ENCODE peak calls at places on chromosomes 3 and 15, in four cellular contexts. One of them, this sample, is unnamed.

GRCh38 chr3:150972379-150972985 is at the start of gene CLRN1:
- DNase-seq in pancreas: no peak
- DNase-seq in psoas muscle: no peak
- DNase-seq in naive thymus-derived CD4-positive, alpha-beta T cell: no peak
- DNase-seq in this sample: no peak

GRCh38 chr15:95718441-95718840 is 612.1 kb upstream of the NR2F2 start:
- DNase-seq in pancreas: no peak
- DNase-seq in psoas muscle: peak; percentile 51
- DNase-seq in naive thymus-derived CD4-positive, alpha-beta T cell: no peak
- DNase-seq in this sample: no peak

GRCh38 chr3:141663993-141664392 is 74.1 kb upstream of the RNF7 start:
- DNase-seq in pancreas: no peak
- DNase-seq in psoas muscle: no peak
- DNase-seq in naive thymus-derived CD4-positive, alpha-beta T cell: no peak
- DNase-seq in this sample: no peak

GRCh38 chr3:81864273-81864672 is 102.8 kb upstream of the GBE1 start:
- DNase-seq in pancreas: no peak
- DNase-seq in psoas muscle: no peak
- DNase-seq in naive thymus-derived CD4-positive, alpha-beta T cell: no peak
- DNase-seq in this sample: no peak

GRCh38 chr3:53704363-53704725 is 141.9 kb downstream of the CHDH start:
- DNase-seq in pancreas: no peak
- DNase-seq in psoas muscle: no peak
- DNase-seq in naive thymus-derived CD4-positive, alpha-beta T cell: no peak
- DNase-seq in this sample: no peak

GRCh38 chr3:55402886-55403605 is 84.1 kb downstream of the WNT5A start:
- DNase-seq in pancreas: no peak
- DNase-seq in psoas muscle: no peak
- DNase-seq in naive thymus-derived CD4-positive, alpha-beta T cell: no peak
- DNase-seq in this sample: no peak

GRCh38 chr15:68145706-68146105 is 59.4 kb downstream of the CALML4 start:
- DNase-seq in pancreas: no peak
- DNase-seq in psoas muscle: no peak
- DNase-seq in naive thymus-derived CD4-positive, alpha-beta T cell: no peak
- DNase-seq in this sample: no peak

GRCh38 chr3:195072916-195073564 is 197.9 kb downstream of the XXYLT1 start:
- DNase-seq in pancreas: no peak
- DNase-seq in psoas muscle: peak; percentile 44
- DNase-seq in naive thymus-derived CD4-positive, alpha-beta T cell: no peak
- DNase-seq in this sample: peak; percentile 10

GRCh38 chr15:63983071-63983711 is 63.1 kb downstream of the DAPK2 start:
- DNase-seq in pancreas: no peak
- DNase-seq in psoas muscle: no peak
- DNase-seq in naive thymus-derived CD4-positive, alpha-beta T cell: no peak
- DNase-seq in this sample: no peak

GRCh38 chr15:52746162-52746721 is 43.9 kb downstream of the ONECUT1 start:
- DNase-seq in pancreas: no peak
- DNase-seq in psoas muscle: no peak
- DNase-seq in naive thymus-derived CD4-positive, alpha-beta T cell: no peak
- DNase-seq in this sample: no peak

GRCh38 chr3:151037746-151038145 is 47.7 kb upstream of the MED12L start:
- DNase-seq in pancreas: no peak
- DNase-seq in psoas muscle: peak; percentile 52
- DNase-seq in naive thymus-derived CD4-positive, alpha-beta T cell: no peak
- DNase-seq in this sample: no peak

GRCh38 chr3:105355355-105356063 is 11.2 kb upstream of the ALCAM start:
- DNase-seq in pancreas: no peak
- DNase-seq in psoas muscle: no peak
- DNase-seq in naive thymus-derived CD4-positive, alpha-beta T cell: no peak
- DNase-seq in this sample: no peak

GRCh38 chr3:71658131-71658530 is 67.1 kb downstream of the EIF4E3 start:
- DNase-seq in pancreas: peak; percentile 93
- DNase-seq in psoas muscle: peak; percentile 80
- DNase-seq in naive thymus-derived CD4-positive, alpha-beta T cell: no peak
- DNase-seq in this sample: peak; percentile 91

GRCh38 chr3:29267231-29267630 is 13.6 kb upstream of the RBMS3 start:
- DNase-seq in pancreas: no peak
- DNase-seq in psoas muscle: no peak
- DNase-seq in naive thymus-derived CD4-positive, alpha-beta T cell: no peak
- DNase-seq in this sample: no peak

GRCh38 chr3:45716790-45717336 is 27.7 kb downstream of the SACM1L start:
- DNase-seq in pancreas: no peak
- DNase-seq in psoas muscle: no peak
- DNase-seq in naive thymus-derived CD4-positive, alpha-beta T cell: no peak
- DNase-seq in this sample: no peak

GRCh38 chr15:78317145-78317836 is 17.9 kb upstream of the SKIC8 start:
- DNase-seq in pancreas: no peak
- DNase-seq in psoas muscle: peak; percentile 26
- DNase-seq in naive thymus-derived CD4-positive, alpha-beta T cell: no peak
- DNase-seq in this sample: no peak

GRCh38 chr15:64134322-64134829 is 17.2 kb upstream of the SNX22 start:
- DNase-seq in pancreas: peak; percentile 42
- DNase-seq in psoas muscle: no peak
- DNase-seq in naive thymus-derived CD4-positive, alpha-beta T cell: no peak
- DNase-seq in this sample: peak; percentile 76

GRCh38 chr3:16189201-16189600 is 14.7 kb downstream of the GALNT15 start:
- DNase-seq in pancreas: no peak
- DNase-seq in psoas muscle: no peak
- DNase-seq in naive thymus-derived CD4-positive, alpha-beta T cell: no peak
- DNase-seq in this sample: no peak

GRCh38 chr3:191414732-191415131 is 46.2 kb upstream of the PYDC2 start:
- DNase-seq in pancreas: no peak
- DNase-seq in psoas muscle: no peak
- DNase-seq in naive thymus-derived CD4-positive, alpha-beta T cell: no peak
- DNase-seq in this sample: no peak

GRCh38 chr3:137010137-137010536 is 52.4 kb downstream of the IL20RB start:
- DNase-seq in pancreas: no peak
- DNase-seq in psoas muscle: no peak
- DNase-seq in naive thymus-derived CD4-positive, alpha-beta T cell: no peak
- DNase-seq in this sample: no peak

GRCh38 chr15:55774113-55774970 is 31.4 kb upstream of the PRTG start:
- DNase-seq in pancreas: no peak
- DNase-seq in psoas muscle: no peak
- DNase-seq in naive thymus-derived CD4-positive, alpha-beta T cell: peak; percentile 6
- DNase-seq in this sample: no peak

GRCh38 chr3:73072634-73073033 is 11.2 kb downstream of the EBLN2 start:
- DNase-seq in pancreas: no peak
- DNase-seq in psoas muscle: no peak
- DNase-seq in naive thymus-derived CD4-positive, alpha-beta T cell: no peak
- DNase-seq in this sample: no peak

GRCh38 chr3:144953959-144954358 is 982.3 kb downstream of the DIPK2A start:
- DNase-seq in pancreas: no peak
- DNase-seq in psoas muscle: no peak
- DNase-seq in naive thymus-derived CD4-positive, alpha-beta T cell: no peak
- DNase-seq in this sample: no peak

GRCh38 chr3:99248130-99248529 is 346.6 kb upstream of the DCBLD2 start:
- DNase-seq in pancreas: no peak
- DNase-seq in psoas muscle: no peak
- DNase-seq in naive thymus-derived CD4-positive, alpha-beta T cell: no peak
- DNase-seq in this sample: no peak

GRCh38 chr15:96428742-96429141 is 98.2 kb downstream of the NR2F2 start:
- DNase-seq in pancreas: no peak
- DNase-seq in psoas muscle: peak; percentile 59
- DNase-seq in naive thymus-derived CD4-positive, alpha-beta T cell: no peak
- DNase-seq in this sample: no peak

GRCh38 chr15:57948554-57949289 is 116.8 kb downstream of the ALDH1A2 start:
- DNase-seq in pancreas: no peak
- DNase-seq in psoas muscle: no peak
- DNase-seq in naive thymus-derived CD4-positive, alpha-beta T cell: no peak
- DNase-seq in this sample: no peak

DNA sequence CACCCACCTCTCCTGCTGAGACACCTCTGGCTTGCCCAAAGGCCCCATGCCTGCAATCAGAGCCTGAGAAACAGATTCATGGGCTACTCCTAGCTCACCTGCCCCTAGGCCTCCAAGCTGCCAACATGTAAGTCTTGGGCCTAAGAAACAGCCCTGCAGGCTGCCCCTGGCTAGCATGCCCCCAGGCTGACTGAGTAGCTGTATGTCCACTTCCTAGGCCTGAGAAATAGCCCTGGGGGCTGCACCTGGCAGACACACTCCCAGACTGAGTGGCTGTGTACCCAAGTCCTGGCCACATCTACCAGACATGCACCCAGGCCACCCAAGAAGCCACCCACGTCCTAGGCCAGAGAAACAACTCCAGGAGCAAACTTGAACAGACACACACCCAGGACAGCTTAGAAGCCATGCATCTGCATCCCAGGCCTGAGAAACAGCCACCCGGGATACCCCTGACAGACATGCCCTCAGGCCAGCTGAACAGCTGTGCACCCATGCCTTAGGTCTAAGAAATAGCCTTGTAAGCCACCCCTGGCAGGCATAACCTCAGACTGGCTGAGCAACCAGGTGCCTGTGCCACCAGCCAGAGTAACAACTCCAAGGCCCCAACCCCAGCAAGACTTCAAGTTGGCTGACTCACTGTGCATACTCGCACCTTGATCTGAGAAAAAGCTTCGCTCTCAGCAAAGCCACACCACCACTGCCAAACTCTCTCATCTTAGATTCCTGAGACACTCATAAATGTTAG is 12.0 kb upstream of the NRG4 start:
- DNase-seq in pancreas: peak; percentile 18
- DNase-seq in psoas muscle: no peak
- DNase-seq in naive thymus-derived CD4-positive, alpha-beta T cell: no peak
- DNase-seq in this sample: no peak
- H3K27ac ChIP-seq in pancreas: no peak overlapping the region
- H3K27ac ChIP-seq in psoas muscle: no peak overlapping the region
- H3K27ac ChIP-seq in naive thymus-derived CD4-positive, alpha-beta T cell: no peak overlapping the region
- H3K27ac ChIP-seq in this sample: no peak overlapping the region

GRCh38 chr3:115788921-115789470 is 165.7 kb downstream of the GAP43 start:
- DNase-seq in pancreas: no peak
- DNase-seq in psoas muscle: no peak
- DNase-seq in naive thymus-derived CD4-positive, alpha-beta T cell: no peak
- DNase-seq in this sample: no peak

GRCh38 chr3:115783938-115784738 is 160.8 kb downstream of the GAP43 start:
- DNase-seq in pancreas: peak; percentile 90
- DNase-seq in psoas muscle: peak; percentile 93
- DNase-seq in naive thymus-derived CD4-positive, alpha-beta T cell: peak; percentile 93
- DNase-seq in this sample: peak; percentile 92

GRCh38 chr3:115784739-115785571 is 161.6 kb downstream of the GAP43 start:
- DNase-seq in pancreas: no peak
- DNase-seq in psoas muscle: no peak
- DNase-seq in naive thymus-derived CD4-positive, alpha-beta T cell: peak; percentile 23
- DNase-seq in this sample: no peak

GRCh38 chr3:115787818-115788217 is 164.5 kb downstream of the GAP43 start:
- DNase-seq in pancreas: no peak
- DNase-seq in psoas muscle: no peak
- DNase-seq in naive thymus-derived CD4-positive, alpha-beta T cell: no peak
- DNase-seq in this sample: no peak

GRCh38 chr3:115785782-115786181 is 162.5 kb downstream of the GAP43 start:
- DNase-seq in pancreas: no peak
- DNase-seq in psoas muscle: no peak
- DNase-seq in naive thymus-derived CD4-positive, alpha-beta T cell: no peak
- DNase-seq in this sample: no peak
- H3K27me3 ChIP-seq in pancreas: no peaks in the 10 kb centered on the region
- H3K27me3 ChIP-seq in psoas muscle: no peaks in the 10 kb centered on the region
- H3K27me3 ChIP-seq in naive thymus-derived CD4-positive, alpha-beta T cell: no peaks in the 10 kb centered on the region
- H3K27me3 ChIP-seq in this sample: no peaks in the 10 kb centered on the region

DNA sequence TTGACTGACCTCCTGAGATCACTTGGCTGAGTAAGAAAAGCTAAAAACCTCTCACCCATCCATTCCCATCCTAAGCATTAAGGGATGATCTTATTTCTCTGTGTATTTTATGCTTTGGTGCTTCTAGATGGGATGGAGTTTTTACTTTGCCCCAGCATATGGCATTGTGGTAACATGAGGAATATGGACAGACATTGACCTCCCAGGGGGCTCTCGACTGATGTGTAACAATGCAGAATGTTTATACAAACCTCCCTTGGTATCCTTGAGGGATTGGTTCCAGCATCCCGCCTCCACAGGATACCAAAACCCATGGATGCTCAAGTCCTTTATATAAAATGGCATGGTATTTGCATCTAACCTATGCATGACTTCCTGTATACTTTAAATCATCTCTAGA is 21.5 kb downstream of the PDIA5 start:
- DNase-seq in pancreas: no peak
- DNase-seq in psoas muscle: no peak
- DNase-seq in naive thymus-derived CD4-positive, alpha-beta T cell: no peak
- DNase-seq in this sample: no peak
- H3K4me1 ChIP-seq in pancreas: peaks cover 28% of the 10 kb centered on the region
- H3K4me1 ChIP-seq in psoas muscle: peaks cover 20% of the 10 kb centered on the region
- H3K4me1 ChIP-seq in naive thymus-derived CD4-positive, alpha-beta T cell: peaks cover 16% of the 10 kb centered on the region
- H3K4me1 ChIP-seq in this sample: peaks cover 36% of the 10 kb centered on the region

GRCh38 chr3:50122661-50123391 is 32.3 kb upstream of the SEMA3F start:
- DNase-seq in pancreas: no peak
- DNase-seq in psoas muscle: no peak
- DNase-seq in naive thymus-derived CD4-positive, alpha-beta T cell: no peak
- DNase-seq in this sample: peak; percentile 42
- H3K27ac ChIP-seq in pancreas: no peak overlapping the region
- H3K27ac ChIP-seq in psoas muscle: no peak overlapping the region
- H3K27ac ChIP-seq in naive thymus-derived CD4-positive, alpha-beta T cell: no peak overlapping the region
- H3K27ac ChIP-seq in this sample: no peak overlapping the region

GRCh38 chr15:79494392-79494909 is 62.3 kb downstream of the MINAR1 start:
- DNase-seq in pancreas: no peak
- DNase-seq in psoas muscle: no peak
- DNase-seq in naive thymus-derived CD4-positive, alpha-beta T cell: no peak
- DNase-seq in this sample: no peak
- H3K27me3 ChIP-seq in pancreas: no peaks in the 10 kb centered on the region
- H3K27me3 ChIP-seq in psoas muscle: no peaks in the 10 kb centered on the region
- H3K27me3 ChIP-seq in naive thymus-derived CD4-positive, alpha-beta T cell: no peaks in the 10 kb centered on the region
- H3K27me3 ChIP-seq in this sample: peaks cover 5% of the 10 kb centered on the region

GRCh38 chr3:185715091-185715490 is 109.8 kb downstream of the IGF2BP2 start:
- DNase-seq in pancreas: no peak
- DNase-seq in psoas muscle: no peak
- DNase-seq in naive thymus-derived CD4-positive, alpha-beta T cell: no peak
- DNase-seq in this sample: no peak
- H3K4me1 ChIP-seq in pancreas: no peaks in the 10 kb centered on the region
- H3K4me1 ChIP-seq in psoas muscle: no peaks in the 10 kb centered on the region
- H3K4me1 ChIP-seq in naive thymus-derived CD4-positive, alpha-beta T cell: no peaks in the 10 kb centered on the region
- H3K4me1 ChIP-seq in this sample: peaks cover 19% of the 10 kb centered on the region